ENCODE peak calls at places on chromosomes 5 and 9, in eight cellular contexts. Y, R, Z, T, A, L, Q and U are unnamed samples.

GRCh38 chr9:115058684-115059315 is 59.2 kb downstream of the TNC start:
- DNase-seq in L (no peak), R (no peak), A (peak), T (no peak), Y (no peak), Z (no peak), Q (no peak), U (no peak)

GRCh38 chr9:137138701-137139467 is at the start of gene GRIN1:
- DNase-seq in L (no peak), A (no peak), Z (no peak), Q (peak), T (no peak), Y (no peak), R (no peak), U (peak)

GRCh38 chr5:111859031-111859430 is 102.0 kb upstream of the NREP start:
- DNase-seq in Z (no peak), A (no peak), R (no peak), L (no peak), Y (no peak), T (no peak), Q (no peak), U (no peak)

GRCh38 chr5:6355294-6355693 is 23.1 kb downstream of the MED10 start:
- DNase-seq in Y (no peak), T (no peak), Z (no peak), A (no peak), R (no peak), Q (no peak), L (no peak), U (no peak)

GRCh38 chr5:120682851-120683250 is 218.8 kb downstream of the PRR16 start:
- DNase-seq in R (no peak), Z (no peak), Y (no peak), A (no peak), T (no peak), L (no peak), Q (no peak), U (no peak)

GRCh38 chr9:37968228-37968672 is 64.3 kb upstream of the SLC25A51 start:
- DNase-seq in T (peak), Y (no peak), Z (no peak), Q (no peak), A (peak), L (no peak), R (no peak), U (no peak)

GRCh38 chr9:128251701-128252100 is 24.1 kb downstream of the GOLGA2 start:
- DNase-seq in L (no peak), A (no peak), R (no peak), T (no peak), Y (no peak), Q (no peak), Z (no peak), U (no peak)

GRCh38 chr5:1901081-1901480 is 18.4 kb upstream of the IRX4 start:
- DNase-seq in Y (no peak), T (no peak), A (no peak), Q (no peak), R (no peak), Z (no peak), L (no peak), U (no peak)

GRCh38 chr9:37466037-37466709 is 923 bp upstream of the ZBTB5 start:
- DNase-seq in T (peak), L (no peak), R (peak), A (peak), Q (peak), Z (peak), Y (peak), U (peak)

GRCh38 chr9:90907790-90908189 is 106.2 kb downstream of the SYK start:
- DNase-seq in Q (no peak), Z (no peak), A (no peak), R (no peak), L (no peak), Y (no peak), T (no peak), U (no peak)